ENCODE peak calls at places on chromosome 17, in ten cellular contexts. R is HepG2; L is prostate gland; K is activated CD8-positive, alpha-beta memory T cell treated with anti-CD3 and anti-CD28 coated beads, Interleukin-2, amount 50 U/mL, for 4 hours; C is EL; Y is WTC11; E is left cardiac atrium; T is thoracic aorta; H is stimulated activated CD4-positive, alpha-beta T cell treated with anti-CD3 and anti-CD28 coated beads, TNF-alpha, amount 100 ng/mL, for 48 hours; O is caudate nucleus. X is an unnamed sample.

GRCh38 chr17:50344712-50345380 is 1.1 kb upstream of the XYLT2 start:
- DNase-seq in R (no peak), L (no peak), K (no peak), C (no peak), Y (no peak), E (no peak), T (no peak), H (no peak), O (no peak), X (no peak)

GRCh38 chr17:50276588-50277356 is 2.5 kb downstream of the TMEM92 start:
- DNase-seq in R (peak), L (no peak), K (no peak), C (no peak), Y (no peak), E (no peak), T (no peak), H (no peak), O (no peak), X (no peak)

GRCh38 chr17:29151567-29151966 is 28.6 kb downstream of the MYO18A start:
- DNase-seq in R (peak), L (no peak), K (no peak), C (peak), Y (no peak), E (no peak), T (no peak), H (no peak), O (no peak), X (no peak)

GRCh38 chr17:31499771-31500554 is 108.5 kb downstream of the RAB11FIP4 start:
- DNase-seq in R (peak), L (no peak), K (no peak), C (peak), Y (no peak), E (no peak), T (no peak), H (no peak), O (no peak), X (no peak)

GRCh38 chr17:44981221-44981968 is 13.3 kb upstream of the C1QL1 start:
- DNase-seq in R (peak), L (no peak), K (no peak), C (peak), Y (no peak), E (no peak), T (no peak), H (no peak), O (no peak), X (peak)

GRCh38 chr17:77125432-77125901 is 15.3 kb upstream of the SEC14L1 start:
- DNase-seq in R (peak), L (no peak), K (no peak), C (peak), Y (no peak), E (no peak), T (no peak), H (no peak), O (no peak), X (no peak)

GRCh38 chr17:77681820-77682219 is 276.7 kb upstream of the TNRC6C start:
- DNase-seq in R (no peak), L (peak), K (no peak), C (no peak), Y (no peak), E (peak), T (no peak), H (no peak), O (no peak), X (no peak)

GRCh38 chr17:43449470-43450202 is 34.1 kb upstream of the DHX8 start:
- DNase-seq in R (peak), L (peak), K (no peak), C (no peak), Y (no peak), E (no peak), T (no peak), H (no peak), O (no peak), X (no peak)

GRCh38 chr17:17406225-17406624 is 70.6 kb upstream of the MED9 start:
- DNase-seq in R (peak), L (no peak), K (no peak), C (no peak), Y (no peak), E (no peak), T (no peak), H (no peak), O (no peak), X (no peak)

GRCh38 chr17:43543771-43544575 is 2.2 kb downstream of the ETV4 start:
- DNase-seq in R (peak), L (no peak), K (no peak), C (no peak), Y (peak), E (no peak), T (no peak), H (no peak), O (no peak), X (no peak)

GRCh38 chr17:74862108-74862901 is 2.6 kb upstream of the GRIN2C start:
- DNase-seq in R (peak), L (no peak), K (peak), C (peak), Y (peak), E (peak), T (no peak), H (peak), O (peak), X (peak)

GRCh38 chr17:50918933-50919296 is 52.8 kb upstream of the TOB1 start:
- DNase-seq in R (no peak), L (no peak), K (peak), C (peak), Y (no peak), E (no peak), T (no peak), H (no peak), O (no peak), X (no peak)

GRCh38 chr17:41967141-41967920 is 736 bp downstream of the CNP start:
- DNase-seq in R (peak), L (no peak), K (peak), C (peak), Y (peak), E (no peak), T (no peak), H (no peak), O (peak), X (no peak)

GRCh38 chr17:33269337-33270060 is 23.6 kb downstream of the ASIC2 start:
- DNase-seq in R (no peak), L (no peak), K (no peak), C (no peak), Y (no peak), E (no peak), T (no peak), H (no peak), O (no peak), X (no peak)

GRCh38 chr17:55348749-55349354 is 72.8 kb downstream of the MMD start:
- DNase-seq in R (peak), L (peak), K (peak), C (peak), Y (peak), E (peak), T (no peak), H (peak), O (peak), X (peak)

GRCh38 chr17:65550758-65551157 is 10.7 kb downstream of the AXIN2 start:
- DNase-seq in R (no peak), L (no peak), K (no peak), C (no peak), Y (no peak), E (no peak), T (no peak), H (no peak), O (no peak), X (no peak)

GRCh38 chr17:63494300-63494928 is 17.6 kb downstream of the ACE start:
- DNase-seq in R (no peak), L (no peak), K (no peak), C (no peak), Y (no peak), E (no peak), T (no peak), H (no peak), O (no peak), X (no peak)

GRCh38 chr17:62045109-62045508 is 20.0 kb downstream of the MED13 start:
- DNase-seq in R (no peak), L (no peak), K (no peak), C (no peak), Y (no peak), E (no peak), T (no peak), H (no peak), O (no peak), X (no peak)

GRCh38 chr17:34485999-34486398 is 93.4 kb upstream of the TMEM132E start:
- DNase-seq in R (no peak), L (no peak), K (no peak), C (no peak), Y (no peak), E (no peak), T (no peak), H (no peak), O (no peak), X (no peak)

GRCh38 chr17:10130263-10130662 is 68.1 kb downstream of the GAS7 start:
- DNase-seq in R (no peak), L (no peak), K (no peak), C (no peak), Y (no peak), E (no peak), T (no peak), H (no peak), O (no peak), X (no peak)

GRCh38 chr17:77328823-77329740 is 188.3 kb downstream of the SEC14L1 start:
- DNase-seq in R (no peak), L (no peak), K (peak), C (no peak), Y (peak), E (no peak), T (no peak), H (no peak), O (no peak), X (no peak)

GRCh38 chr17:82788206-82789001 is 36.5 kb downstream of the TBCD start:
- DNase-seq in R (no peak), L (no peak), K (no peak), C (no peak), Y (no peak), E (no peak), T (no peak), H (no peak), O (no peak), X (no peak)

GRCh38 chr17:75830168-75831031 is 13.8 kb downstream of the UNC13D start:
- DNase-seq in R (no peak), L (no peak), K (peak), C (no peak), Y (peak), E (peak), T (no peak), H (no peak), O (no peak), X (no peak)

GRCh38 chr17:40122944-40123810 is 1.4 kb downstream of the MSL1 start:
- DNase-seq in R (no peak), L (peak), K (peak), C (peak), Y (peak), E (peak), T (no peak), H (no peak), O (peak), X (no peak)

GRCh38 chr17:21001813-21002221 is 41.0 kb downstream of the USP22 start:
- DNase-seq in R (no peak), L (peak), K (no peak), C (no peak), Y (no peak), E (no peak), T (no peak), H (no peak), O (no peak), X (no peak)

GRCh38 chr17:4365628-4366311 is 705 bp downstream of the UBE2G1 start:
- DNase-seq in R (no peak), L (peak), K (peak), C (no peak), Y (peak), E (peak), T (no peak), H (no peak), O (no peak), X (no peak)

GRCh38 chr17:79540306-79540705 is 70.5 kb downstream of the RBFOX3 start:
- DNase-seq in R (no peak), L (no peak), K (no peak), C (no peak), Y (no peak), E (no peak), T (no peak), H (no peak), O (no peak), X (no peak)

GRCh38 chr17:78342438-78343098 is 17.3 kb downstream of the SOCS3 start:
- DNase-seq in R (no peak), L (no peak), K (no peak), C (peak), Y (no peak), E (peak), T (peak), H (no peak), O (no peak), X (no peak)